ENCODE peak calls at places on chromosomes 2 and 18, in eight cellular contexts. X is left cardiac atrium; W is WTC11; Z is fibroblast of gingiva; U is CD8-positive, alpha-beta memory T cell; E is NCI-H510A treated with DMSO at 0.1 percent for 48 hours; M is progenitor cell of endocrine pancreas; P is SK-N-DZ. C is an unnamed sample.

GRCh38 chr2:239883326-239884050 is 141.7 kb downstream of the NDUFA10 start:
- DNase-seq in X (no peak), P (no peak), E (no peak), W (no peak), Z (no peak), U (no peak), M (no peak), C (no peak)

GRCh38 chr2:68391099-68391498 is 26.0 kb downstream of the PLEK start:
- DNase-seq in M (no peak), P (no peak), U (no peak), X (no peak), W (no peak), Z (no peak), E (no peak), C (no peak)

GRCh38 chr2:134739879-134740301 is 21.1 kb upstream of the TMEM163 start:
- DNase-seq in W (no peak), M (no peak), U (no peak), E (no peak), P (no peak), X (no peak), Z (no peak), C (no peak)

GRCh38 chr2:61469424-61470121 is 1.3 kb downstream of the USP34 start:
- DNase-seq in W (no peak), P (no peak), X (no peak), Z (no peak), M (no peak), U (no peak), E (peak; percentile 27), C (no peak)

GRCh38 chr2:170524828-170525565 is 190.1 kb upstream of the SP5 start:
- DNase-seq in X (no peak), Z (no peak), U (no peak), W (no peak), M (no peak), P (no peak), E (no peak), C (no peak)

GRCh38 chr18:12516049-12516677 is 108.4 kb downstream of the PRELID3A start:
- DNase-seq in P (no peak), M (no peak), U (no peak), Z (no peak), E (no peak), W (no peak), X (peak; percentile 25), C (no peak)

GRCh38 chr2:29317077-29317517 is 201.9 kb downstream of the CLIP4 start:
- DNase-seq in E (no peak), U (no peak), W (no peak), P (no peak), M (no peak), X (no peak), Z (no peak), C (no peak)

GRCh38 chr2:39379643-39380524 is 57.2 kb downstream of the MAP4K3 start:
- DNase-seq in U (no peak), Z (peak; percentile 70), P (peak; percentile 37), W (no peak), X (no peak), M (no peak), E (peak; percentile 72), C (no peak)

C was measured in neuronal stem cell.